ENCODE peak calls at places on chromosomes 6 and 20, in eight cellular contexts. B is PC-9; T is CD4-positive, CD25-positive, alpha-beta regulatory T cell; I is fibroblast of the aortic adventitia; F is adrenal gland; Z is uterus; U is HCT116; G is HFF-Myc. Y is an unnamed sample.

GRCh38 chr6:53377793-53378192 is 29.0 kb upstream of the ELOVL5 start:
- DNase-seq in B (no peak), T (no peak), I (peak; percentile 52), F (no peak), Z (no peak), U (no peak), G (no peak), Y (no peak)

GRCh38 chr6:75098709-75099108 is 107.1 kb downstream of the COL12A1 start:
- DNase-seq in B (peak; percentile 64), T (no peak), I (peak; percentile 98), F (peak; percentile 80), Z (peak; percentile 73), U (peak; percentile 47), G (peak; percentile 90), Y (peak; percentile 81)

GRCh38 chr6:40719671-40720374 is 132.7 kb upstream of the LRFN2 start:
- DNase-seq in B (no peak), T (no peak), I (peak; percentile 53), F (no peak), Z (no peak), U (no peak), G (peak; percentile 29), Y (peak; percentile 75)

GRCh38 chr6:139577991-139578604 is 203.7 kb upstream of the CITED2 start:
- DNase-seq in B (no peak), T (no peak), I (peak; percentile 92), F (no peak), Z (no peak), U (no peak), G (peak; percentile 76), Y (no peak)

GRCh38 chr6:147744012-147744411 is 235.5 kb downstream of the SAMD5 start:
- DNase-seq in B (no peak), T (no peak), I (no peak), F (no peak), Z (no peak), U (no peak), G (no peak), Y (no peak)

GRCh38 chr6:16316741-16317251 is 78.4 kb downstream of the GMPR start:
- DNase-seq in B (peak; percentile 22), T (peak; percentile 64), I (peak; percentile 85), F (no peak), Z (no peak), U (peak; percentile 39), G (no peak), Y (no peak)

GRCh38 chr6:16042751-16043150 is 86.1 kb upstream of the MYLIP start:
- DNase-seq in B (no peak), T (no peak), I (no peak), F (no peak), Z (no peak), U (no peak), G (no peak), Y (no peak)

GRCh38 chr6:166435574-166435973 is 52.8 kb upstream of the MPC1 start:
- DNase-seq in B (no peak), T (peak; percentile 16), I (no peak), F (no peak), Z (no peak), U (no peak), G (no peak), Y (peak; percentile 87)

GRCh38 chr20:20084296-20084752 is 32.0 kb downstream of the CFAP61 start:
- DNase-seq in B (no peak), T (no peak), I (no peak), F (no peak), Z (no peak), U (no peak), G (no peak), Y (peak; percentile 34)

GRCh38 chr6:166940643-166941068 is 15.7 kb downstream of the RNASET2 start:
- DNase-seq in B (peak; percentile 81), T (no peak), I (no peak), F (no peak), Z (no peak), U (peak; percentile 65), G (no peak), Y (peak; percentile 34)

GRCh38 chr6:1724124-1724523 is 114.4 kb downstream of the FOXC1 start:
- DNase-seq in B (peak; percentile 33), T (no peak), I (no peak), F (no peak), Z (no peak), U (no peak), G (no peak), Y (no peak)

GRCh38 chr20:46145646-46146045 is 27.5 kb downstream of the CD40 start:
- DNase-seq in B (no peak), T (no peak), I (no peak), F (no peak), Z (no peak), U (no peak), G (no peak), Y (no peak)

GRCh38 chr6:3585320-3585935 is 128.6 kb upstream of the SLC22A23 start:
- DNase-seq in B (no peak), T (no peak), I (peak; percentile 86), F (no peak), Z (no peak), U (no peak), G (peak; percentile 74), Y (no peak)

GRCh38 chr6:160355001-160355400 is 6.8 kb downstream of the SLC22A3 start:
- DNase-seq in B (no peak), T (no peak), I (peak; percentile 35), F (peak; percentile 47), Z (no peak), U (no peak), G (no peak), Y (no peak)

GRCh38 chr6:125231133-125231532 is 70.6 kb downstream of the HDDC2 start:
- DNase-seq in B (no peak), T (no peak), I (no peak), F (no peak), Z (no peak), U (no peak), G (no peak), Y (no peak)

GRCh38 chr20:50019466-50020256 is 36.9 kb downstream of the SNAI1 start:
- DNase-seq in B (peak; percentile 43), T (no peak), I (no peak), F (peak; percentile 77), Z (no peak), U (no peak), G (no peak), Y (no peak)

GRCh38 chr6:112717401-112717800 is 370.3 kb downstream of the RFPL4B start:
- DNase-seq in B (no peak), T (no peak), I (peak; percentile 40), F (no peak), Z (no peak), U (no peak), G (no peak), Y (no peak)

GRCh38 chr6:42086046-42086664 is 35.8 kb downstream of the TAF8 start:
- DNase-seq in B (no peak), T (no peak), I (no peak), F (no peak), Z (no peak), U (no peak), G (no peak), Y (no peak)
- H3K4me3 ChIP-seq in B (no peak overlapping the region), T (no peak overlapping the region), I (no peak overlapping the region), F (no peak overlapping the region), Z (no peak overlapping the region), U (no peak overlapping the region), G (no peak overlapping the region), Y (no peak overlapping the region)

DNA sequence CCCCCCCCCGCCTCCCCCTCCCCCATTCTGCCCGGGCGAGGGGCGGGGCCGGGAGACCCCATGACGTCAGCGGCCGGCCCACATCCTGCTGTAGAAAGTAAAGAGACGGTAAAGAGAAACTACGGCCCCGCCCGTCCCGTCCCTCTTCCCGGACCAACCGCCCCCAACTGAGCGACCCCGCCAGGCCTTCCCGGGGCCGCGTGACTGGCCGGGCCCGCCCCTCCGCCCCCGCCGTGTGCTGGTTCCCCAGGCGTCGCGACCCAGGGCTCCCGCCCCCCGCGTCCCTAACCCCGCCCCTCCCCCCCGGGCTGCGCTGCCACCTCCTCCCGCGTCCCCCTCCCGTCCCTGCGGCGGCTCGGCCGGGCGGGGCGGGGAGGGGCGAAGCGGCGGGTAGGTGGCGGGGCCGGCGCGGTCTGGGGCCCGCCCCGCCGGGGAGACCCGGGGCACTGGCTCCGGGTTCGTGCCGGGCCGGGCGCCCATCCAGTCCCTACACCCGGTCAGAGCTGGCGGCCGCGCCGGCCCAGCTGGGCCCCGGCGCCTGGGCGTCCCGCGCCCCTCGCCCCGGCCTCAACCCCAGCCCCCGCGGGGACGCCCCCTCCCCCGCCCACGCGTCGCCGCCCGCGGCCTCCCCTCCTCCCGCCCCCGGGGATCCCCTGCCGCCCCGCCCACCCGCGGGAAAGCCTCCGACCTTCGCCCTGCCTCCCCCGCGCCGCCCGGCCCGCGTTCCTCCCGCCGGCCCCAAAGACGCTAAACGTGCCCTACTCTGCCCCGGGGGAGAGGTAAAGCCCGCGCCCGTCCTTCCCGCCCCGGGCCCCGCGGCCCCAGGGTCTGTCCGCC is 618 bp upstream of the HIVEP1 start:
- DNase-seq in B (peak; percentile 97), T (peak; percentile 94), I (peak; percentile 97), F (peak; percentile 98), Z (peak; percentile 97), U (peak; percentile 91), G (peak; percentile 76), Y (peak; percentile 98)
- H3K4me3 ChIP-seq in B (peak overlapping the region; percentile 87), T (no peak overlapping the region), I (peak overlapping the region; percentile 88), F (no peak overlapping the region), Z (peak overlapping the region; percentile 87), U (peak overlapping the region; percentile 72), G (peak overlapping the region; percentile 63), Y (no peak overlapping the region)

GRCh38 chr6:47714802-47715201 is 16.4 kb downstream of the ADGRF4 start:
- DNase-seq in B (no peak), T (no peak), I (no peak), F (no peak), Z (no peak), U (no peak), G (no peak), Y (no peak)

GRCh38 chr6:47716207-47716606 is 17.8 kb downstream of the ADGRF4 start:
- DNase-seq in B (no peak), T (no peak), I (no peak), F (no peak), Z (no peak), U (no peak), G (no peak), Y (no peak)

GRCh38 chr6:47715782-47716181 is 17.4 kb downstream of the ADGRF4 start:
- DNase-seq in B (no peak), T (no peak), I (no peak), F (no peak), Z (no peak), U (no peak), G (no peak), Y (no peak)

GRCh38 chr6:47710295-47710694 is 11.9 kb downstream of the ADGRF4 start:
- DNase-seq in B (no peak), T (no peak), I (no peak), F (no peak), Z (no peak), U (no peak), G (no peak), Y (no peak)

GRCh38 chr6:47713200-47713599 is 14.8 kb downstream of the ADGRF4 start:
- DNase-seq in B (no peak), T (no peak), I (no peak), F (no peak), Z (no peak), U (no peak), G (no peak), Y (no peak)
- H3K4me3 ChIP-seq in B (no peak overlapping the region), T (no peak overlapping the region), I (no peak overlapping the region), F (no peak overlapping the region), Z (no peak overlapping the region), U (no peak overlapping the region), G (no peak overlapping the region), Y (no peak overlapping the region)

GRCh38 chr20:52049001-52049731 is 142.4 kb downstream of the ZFP64 start:
- DNase-seq in B (no peak), T (no peak), I (peak; percentile 37), F (no peak), Z (no peak), U (no peak), G (no peak), Y (no peak)
- H3K4me3 ChIP-seq in B (no peak overlapping the region), T (no peak overlapping the region), I (no peak overlapping the region), F (no peak overlapping the region), Z (no peak overlapping the region), U (no peak overlapping the region), G (no peak overlapping the region), Y (no peak overlapping the region)

GRCh38 chr20:32010666-32011065 is 428 bp downstream of the CCM2L start:
- DNase-seq in B (no peak), T (no peak), I (no peak), F (no peak), Z (no peak), U (no peak), G (no peak), Y (no peak)
- H3K4me3 ChIP-seq in B (no peak overlapping the region), T (no peak overlapping the region), I (no peak overlapping the region), F (no peak overlapping the region), Z (no peak overlapping the region), U (no peak overlapping the region), G (no peak overlapping the region), Y (no peak overlapping the region)